ENCODE peak calls at places on chromosomes 4 and X, in six cellular contexts. D is GM18507, J is Calu3, H is HTR-8/SVneo, E is iPS DF 6.9, F is hippocampal formation. O is an unnamed sample.

GRCh38 chr4:74117024-74117534 is 18.1 kb upstream of the CXCL2 start:
- DNase-seq in J (peak), F (peak), H (no peak), E (no peak), D (no peak), O (no peak)

GRCh38 chrX:53494427-53494826 is 60.3 kb upstream of the HSD17B10 start:
- DNase-seq in J (no peak), D (no peak), E (no peak), H (no peak), F (no peak), O (no peak)

GRCh38 chr4:45453258-45453841 is 670.5 kb downstream of the GABRG1 start:
- DNase-seq in J (peak), F (no peak), E (no peak), D (no peak), H (peak), O (peak)

GRCh38 chr4:60805500-60806313 is 394.4 kb upstream of the ADGRL3 start:
- DNase-seq in J (peak), D (no peak), H (no peak), E (peak), F (no peak), O (peak)

GRCh38 chrX:20653070-20653469 is 386.4 kb upstream of the RPS6KA3 start:
- DNase-seq in E (no peak), F (no peak), D (no peak), J (no peak), H (no peak), O (no peak)

GRCh38 chr4:103443324-103443723 is 245.2 kb upstream of the CENPE start:
- DNase-seq in E (no peak), H (no peak), F (no peak), J (no peak), D (no peak), O (no peak)

GRCh38 chr4:165839615-165840333 is 33.3 kb upstream of the TLL1 start:
- DNase-seq in F (no peak), H (no peak), E (no peak), D (no peak), J (no peak), O (no peak)

GRCh38 chrX:134202561-134202960 is 34.4 kb upstream of the CCDC160 start:
- DNase-seq in F (no peak), D (no peak), E (no peak), H (no peak), J (no peak), O (no peak)

GRCh38 chr4:103786014-103786413 is 66.2 kb upstream of the TACR3 start:
- DNase-seq in E (peak), J (peak), H (peak), F (no peak), D (peak), O (peak)

GRCh38 chr4:41256131-41256739 is 493 bp upstream of the UCHL1 start:
- DNase-seq in J (no peak), D (no peak), H (peak), F (no peak), E (no peak), O (peak)

GRCh38 chr4:75741027-75741426 is 16.6 kb downstream of the USO1 start:
- DNase-seq in D (no peak), F (no peak), J (no peak), H (no peak), E (no peak), O (no peak)

GRCh38 chrX:133412246-133412645 is 3.0 kb downstream of the GPC4 start:
- DNase-seq in E (no peak), D (no peak), H (no peak), J (no peak), F (no peak), O (no peak)

GRCh38 chr4:176742211-176742610 is 50.5 kb downstream of the VEGFC start:
- DNase-seq in F (no peak), H (no peak), E (no peak), D (no peak), J (no peak), O (no peak)

GRCh38 chrX:83845397-83845796 is 15.5 kb upstream of the CYLC1 start:
- DNase-seq in E (peak), F (no peak), H (no peak), J (peak), D (no peak), O (no peak)

GRCh38 chr4:35934370-35934981 is 309.8 kb downstream of the ARAP2 start:
- DNase-seq in D (no peak), E (no peak), H (no peak), J (no peak), F (no peak), O (peak)

GRCh38 chr4:128241019-128241418 is 46.6 kb downstream of the PGRMC2 start:
- DNase-seq in E (no peak), J (no peak), D (no peak), H (no peak), F (no peak), O (no peak)

GRCh38 chrX:49862093-49862492 is 17.2 kb upstream of the USP27X start:
- DNase-seq in D (no peak), E (no peak), F (no peak), J (no peak), H (no peak), O (no peak)

GRCh38 chrX:16033336-16033735 is 90.0 kb upstream of the GRPR start:
- DNase-seq in J (no peak), H (no peak), F (no peak), E (no peak), D (no peak), O (no peak)

GRCh38 chr4:169131556-169132208 is 121.6 kb upstream of the CBR4 start:
- DNase-seq in E (no peak), H (no peak), D (no peak), F (no peak), J (no peak), O (no peak)

GRCh38 chr4:7151668-7152227 is 40.6 kb upstream of the SORCS2 start:
- DNase-seq in E (no peak), J (no peak), F (no peak), D (no peak), H (no peak), O (peak)

GRCh38 chr4:113869743-113870375 is 108.3 kb upstream of the CAMK2D start:
- DNase-seq in E (no peak), F (no peak), D (peak), J (no peak), H (no peak), O (no peak)

GRCh38 chr4:79217043-79217442 is 108.8 kb downstream of the NAA11 start:
- DNase-seq in F (no peak), D (no peak), H (no peak), J (no peak), E (peak), O (no peak)

GRCh38 chr4:183327827-183328226 is 5.6 kb upstream of the CLDN24 start:
- DNase-seq in D (no peak), E (no peak), J (no peak), F (no peak), H (no peak), O (no peak)

GRCh38 chr4:80360900-80361299 is 25.4 kb downstream of the CFAP299 start:
- DNase-seq in E (no peak), F (no peak), J (no peak), H (no peak), D (no peak), O (no peak)

GRCh38 chr4:20430555-20430954 is 178.8 kb downstream of the SLIT2 start:
- DNase-seq in J (no peak), F (no peak), D (no peak), H (no peak), E (no peak), O (no peak)

GRCh38 chrX:130034178-130034577 is 51.7 kb downstream of the BCORL1 start:
- DNase-seq in H (no peak), F (no peak), J (no peak), E (no peak), D (no peak), O (no peak)

GRCh38 chr4:3312362-3312761 is 19.5 kb downstream of the RGS12 start:
- DNase-seq in E (no peak), J (no peak), F (no peak), H (no peak), D (no peak), O (no peak)

GRCh38 chrX:110159235-110159634 is 156.3 kb downstream of the TMEM164 start:
- DNase-seq in H (no peak), F (no peak), D (no peak), E (no peak), J (no peak), O (no peak)

GRCh38 chr4:26223160-26223559 is 97.7 kb upstream of the RBPJ start:
- DNase-seq in F (no peak), H (peak), D (no peak), E (no peak), J (no peak), O (no peak)

GRCh38 chr4:1784395-1784788 is 8.7 kb upstream of the FGFR3 start:
- DNase-seq in F (no peak), H (no peak), D (no peak), J (no peak), E (no peak), O (no peak)

GRCh38 chrX:108199691-108200090 is 108.1 kb downstream of the ATG4A start:
- DNase-seq in F (no peak), E (no peak), D (no peak), H (peak), J (peak), O (peak)

GRCh38 chrX:97039363-97040029 is 155.8 kb downstream of the RPA4 start:
- DNase-seq in F (no peak), D (no peak), J (peak), H (no peak), E (no peak), O (no peak)

GRCh38 chr4:157221895-157222763 is 1.6 kb downstream of the GRIA2 start:
- DNase-seq in J (no peak), H (no peak), F (peak), E (no peak), D (no peak), O (no peak)

GRCh38 chr4:150960079-150960478 is 55.0 kb downstream of the LRBA start:
- DNase-seq in J (peak), D (no peak), E (no peak), H (peak), F (no peak), O (peak)

O was measured in HuH-7.